ENCODE peak calls at places on chromosome 18, in nine cellular contexts. L, Y, B, A, H, Q, W, P and U are unnamed samples. For H3K27me3, the result is how much of the 10 kb centered on the place peaks cover.

GRCh38 chr18:77632738-77633137 is 383.1 kb downstream of the GALR1 start:
- DNase-seq in B (no peak), Y (no peak), L (no peak), A (no peak), P (no peak), W (no peak), H (no peak), Q (no peak), U (no peak)

GRCh38 chr18:31512203-31512764 is 14.3 kb downstream of the DSG2 start:
- DNase-seq in W (peak), H (no peak), A (no peak), B (no peak), L (no peak), Y (no peak), Q (no peak), P (no peak), U (no peak)

GRCh38 chr18:78794031-78794430 is 185.6 kb upstream of the SALL3 start:
- DNase-seq in Y (no peak), A (no peak), L (no peak), Q (no peak), H (no peak), B (no peak), P (no peak), W (no peak), U (peak)

GRCh38 chr18:25457636-25458035 is 105.7 kb upstream of the ZNF521 start:
- DNase-seq in B (peak), H (no peak), P (no peak), W (no peak), Y (no peak), A (no peak), L (no peak), Q (no peak), U (no peak)

GRCh38 chr18:36104749-36105148 is 24.4 kb downstream of the SLC39A6 start:
- DNase-seq in Y (no peak), H (no peak), Q (no peak), W (no peak), A (no peak), B (no peak), P (no peak), L (no peak), U (no peak)

GRCh38 chr18:42086288-42086687 is 131.3 kb downstream of the PIK3C3 start:
- DNase-seq in H (no peak), A (no peak), B (no peak), Q (no peak), Y (no peak), P (no peak), W (no peak), L (no peak), U (no peak)

GRCh38 chr18:76752400-76752799 is 70.0 kb upstream of the ZNF236 start:
- DNase-seq in Y (no peak), P (no peak), H (no peak), W (no peak), Q (no peak), A (no peak), L (no peak), B (no peak), U (no peak)

GRCh38 chr18:74906189-74906588 is 302.8 kb downstream of the PTGR3 start:
- DNase-seq in W (no peak), L (no peak), Q (no peak), P (no peak), A (no peak), H (no peak), Y (no peak), B (peak), U (no peak)

GRCh38 chr18:11412790-11413189 is 196.6 kb upstream of the SLC35G4 start:
- DNase-seq in B (no peak), W (no peak), P (no peak), L (no peak), Q (no peak), Y (no peak), H (no peak), A (no peak), U (no peak)
- H3K4me3 ChIP-seq in B (no peak), W (no peak), P (no peak), L (no peak), Q (no peak), Y (no peak), H (no peak), A (no peak), U (no peak)

GRCh38 chr18:3293196-3293951 is 31.4 kb downstream of the MYL12B start:
- DNase-seq in B (no peak), H (no peak), W (no peak), A (no peak), Y (no peak), P (no peak), L (no peak), Q (no peak), U (no peak)

GRCh38 chr18:3294435-3295080 is 32.6 kb downstream of the MYL12B start:
- DNase-seq in Y (no peak), Q (no peak), H (no peak), W (no peak), A (no peak), B (no peak), L (no peak), P (no peak), U (no peak)

GRCh38 chr18:3297025-3297984 is 35.4 kb downstream of the MYL12B start:
- DNase-seq in B (peak), P (peak), H (peak), W (peak), Q (peak), Y (peak), L (peak), A (peak), U (peak)
- TF ChIP-seq CTCF in B (peak), P (peak), H (peak), W (peak), Q (no peak), Y (peak), L (peak), A (peak), U (peak)

DNA sequence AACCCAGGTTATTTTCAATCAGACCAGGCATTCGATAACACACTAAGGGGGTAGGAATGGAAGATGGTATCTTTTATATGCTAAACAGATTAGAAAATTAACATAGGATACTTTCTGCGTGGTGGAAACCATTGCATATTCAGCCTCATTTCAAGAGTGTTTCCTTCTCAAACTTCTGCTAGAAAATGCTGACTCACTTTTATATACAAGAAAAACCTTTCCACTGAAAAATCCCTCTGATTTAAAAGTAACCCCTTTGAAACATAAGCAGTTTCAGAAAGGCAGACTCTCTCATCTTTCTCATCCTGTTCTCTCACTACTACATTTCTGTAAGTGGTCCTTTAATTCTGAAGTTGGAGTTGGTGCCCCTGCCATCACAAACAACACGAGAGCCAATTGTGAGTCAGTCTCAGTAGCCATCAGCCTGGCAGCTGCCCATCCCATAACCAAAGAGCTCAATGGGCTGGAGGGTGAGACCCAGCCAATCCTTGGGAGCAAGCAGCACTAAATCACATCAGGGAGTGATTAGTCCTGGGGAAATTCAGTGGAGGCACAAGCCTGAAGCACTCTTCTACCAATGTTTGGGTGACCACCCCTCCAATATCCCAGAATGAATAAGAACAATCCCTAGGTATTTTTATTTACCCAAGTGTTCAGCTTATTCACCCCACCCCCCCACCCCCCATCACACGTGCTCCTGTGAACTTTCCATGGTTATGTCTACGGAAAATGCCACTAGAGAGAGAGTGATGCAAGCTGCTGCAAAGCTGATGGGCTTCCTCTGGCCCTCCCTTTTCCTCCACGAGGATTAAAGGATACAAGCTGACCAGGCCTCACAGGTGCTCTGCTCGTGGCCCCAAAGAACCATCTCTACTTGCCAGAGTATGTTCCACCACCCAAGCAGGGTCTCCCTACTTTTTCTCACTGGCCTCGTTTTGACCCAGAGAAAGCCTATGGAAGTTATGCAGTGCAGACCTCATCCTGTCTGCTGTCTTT is 342.9 kb downstream of the CELF4 start:
- DNase-seq in L (no peak), H (no peak), B (no peak), P (no peak), W (no peak), Q (no peak), Y (no peak), A (no peak), U (no peak)
- H3K27me3 ChIP-seq in L (under half), H (under half), B (under half), P (under half), W (under half), Q (under half), Y (under half), A (under half), U (under half)

GRCh38 chr18:55302337-55302833 is 285.6 kb downstream of the TCF4 start:
- DNase-seq in P (no peak), L (no peak), H (no peak), Y (no peak), Q (no peak), B (no peak), W (no peak), A (peak), U (no peak)

GRCh38 chr18:55300469-55301195 is 287.4 kb downstream of the TCF4 start:
- DNase-seq in P (no peak), W (no peak), A (peak), Q (no peak), H (no peak), Y (no peak), B (no peak), L (no peak), U (no peak)

GRCh38 chr18:55306338-55306737 is 281.7 kb downstream of the TCF4 start:
- DNase-seq in Q (no peak), W (no peak), P (no peak), A (no peak), B (no peak), L (no peak), Y (no peak), H (no peak), U (no peak)

GRCh38 chr18:55301196-55301540 is 286.8 kb downstream of the TCF4 start:
- DNase-seq in L (no peak), H (no peak), Q (no peak), A (no peak), W (no peak), B (no peak), P (no peak), Y (no peak), U (no peak)

DNA sequence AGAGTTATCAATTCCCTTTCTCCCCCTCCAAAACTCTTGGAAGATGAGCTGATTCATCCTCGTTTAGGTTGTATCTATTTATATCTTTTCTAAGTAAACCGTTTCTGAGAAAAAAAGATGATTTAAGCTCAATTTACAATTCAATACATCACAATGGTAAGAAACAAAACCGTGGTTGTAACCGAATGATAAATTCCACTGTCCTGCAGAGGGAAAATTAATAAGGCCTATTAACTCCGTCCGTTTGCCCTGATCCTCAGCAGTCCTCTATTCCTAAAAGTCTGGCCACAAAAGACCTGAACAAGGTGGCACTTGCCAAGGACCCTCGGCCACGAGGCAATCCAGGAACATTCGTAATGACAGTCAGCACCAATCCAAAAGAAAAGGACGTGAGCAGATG is 286.2 kb downstream of the TCF4 start:
- DNase-seq in L (no peak), Q (no peak), W (no peak), P (no peak), Y (no peak), B (no peak), A (no peak), H (no peak), U (no peak)
- H3K4me3 ChIP-seq in L (peak), Q (no peak), W (no peak), P (no peak), Y (no peak), B (no peak), A (peak), H (no peak), U (no peak)

GRCh38 chr18:44320619-44321460 is 359.8 kb upstream of the SETBP1 start:
- DNase-seq in Q (no peak), L (no peak), P (no peak), H (no peak), A (no peak), W (no peak), B (no peak), Y (no peak), U (no peak)
- TF ChIP-seq CTCF in Q (no peak), L (no peak), P (no peak), H (no peak), A (no peak), W (no peak), B (no peak), Y (no peak), U (no peak)

GRCh38 chr18:48132993-48133674 is 202.7 kb upstream of the SMAD2 start:
- DNase-seq in H (no peak), B (no peak), W (no peak), L (no peak), Y (no peak), P (no peak), Q (no peak), A (no peak), U (peak)
- H3K27me3 ChIP-seq in H (under half), B (half or more), W (under half), L (under half), Y (under half), P (under half), Q (under half), A (under half), U (under half)

GRCh38 chr18:57025525-57025924 is 121.4 kb upstream of the BOD1L2 start:
- DNase-seq in P (no peak), W (no peak), H (no peak), B (no peak), L (no peak), Q (no peak), A (no peak), Y (no peak), U (no peak)

GRCh38 chr18:57022716-57023115 is 124.2 kb upstream of the BOD1L2 start:
- DNase-seq in Q (no peak), W (no peak), Y (no peak), L (no peak), P (no peak), A (no peak), B (no peak), H (no peak), U (no peak)

GRCh38 chr18:57027190-57027708 is 119.6 kb upstream of the BOD1L2 start:
- DNase-seq in P (no peak), Q (no peak), B (no peak), W (no peak), L (no peak), Y (no peak), A (no peak), H (no peak), U (no peak)

GRCh38 chr18:57026316-57026715 is 120.6 kb upstream of the BOD1L2 start:
- DNase-seq in Y (no peak), L (no peak), Q (no peak), P (no peak), B (no peak), H (no peak), W (no peak), A (no peak), U (no peak)

DNA sequence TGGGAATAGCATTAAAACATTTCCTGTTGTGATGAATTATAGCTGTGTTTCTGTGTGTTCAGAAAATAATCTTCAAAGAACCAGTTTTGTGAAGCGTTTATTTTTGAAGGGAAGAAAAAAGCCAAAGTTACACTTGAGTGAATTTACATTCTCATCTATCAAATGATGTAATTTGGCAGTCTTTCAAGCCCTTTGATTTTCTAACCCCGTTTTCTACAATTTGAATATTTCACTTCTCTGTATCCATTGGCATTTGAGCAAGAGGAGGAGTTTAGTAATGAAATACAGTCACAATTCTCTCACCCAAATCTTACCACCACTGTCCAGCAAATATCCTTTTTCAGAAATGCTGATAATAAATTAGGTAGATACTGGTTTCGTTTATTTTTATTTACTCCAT is 123.4 kb upstream of the BOD1L2 start:
- DNase-seq in W (no peak), B (no peak), L (no peak), Q (no peak), H (no peak), Y (peak), P (no peak), A (no peak), U (no peak)
- H3K4me3 ChIP-seq in W (no peak), B (no peak), L (no peak), Q (no peak), H (no peak), Y (no peak), P (no peak), A (no peak), U (no peak)

GRCh38 chr18:71293322-71293721 is 1004.5 kb downstream of the SOCS6 start:
- DNase-seq in W (no peak), B (no peak), Y (no peak), A (no peak), H (no peak), L (no peak), P (no peak), Q (no peak), U (no peak)
- TF ChIP-seq CTCF in W (no peak), B (no peak), Y (no peak), A (no peak), H (no peak), L (no peak), P (no peak), Q (no peak), U (no peak)